ENCODE peak calls at places on chromosomes 6 and 20, in six cellular contexts. X is activated CD8-positive, alpha-beta T cell treated with anti-CD3 and anti-CD28 coated beads for 36 hours; C is AG09309; Z is pons; F is KBM-7; T is HFF-Myc. Y is an unnamed sample.
A peak's percentile ranks its signal among the peaks of the same experiment; 100 is the strongest.

GRCh38 chr6:2081155-2082138 is 164.0 kb downstream of the GMDS start:
- DNase-seq in X (peak; percentile 83), C (no peak), Z (peak; percentile 57), F (no peak), T (no peak), Y (no peak)

GRCh38 chr20:34260208-34260942 is 19.2 kb downstream of the ASIP start:
- DNase-seq in X (no peak), C (no peak), Z (no peak), F (no peak), T (no peak), Y (no peak)

GRCh38 chr6:96562886-96563285 is at the start of gene FHL5:
- DNase-seq in X (no peak), C (no peak), Z (no peak), F (no peak), T (no peak), Y (no peak)

GRCh38 chr6:64250126-64250525 is 614.5 kb downstream of the PHF3 start:
- DNase-seq in X (no peak), C (no peak), Z (no peak), F (no peak), T (no peak), Y (no peak)

GRCh38 chr6:10391799-10392198 is 23.1 kb downstream of the TFAP2A start:
- DNase-seq in X (no peak), C (no peak), Z (no peak), F (no peak), T (no peak), Y (no peak)

GRCh38 chr6:31353508-31353907 is 3.5 kb downstream of the HLA-B start:
- DNase-seq in X (no peak), C (no peak), Z (no peak), F (no peak), T (no peak), Y (no peak)

GRCh38 chr6:53768636-53769035 is 26.2 kb upstream of the LRRC1 start:
- DNase-seq in X (no peak), C (no peak), Z (no peak), F (no peak), T (no peak), Y (no peak)

GRCh38 chr6:35786272-35786671 is 5.5 kb downstream of the CLPSL1 start:
- DNase-seq in X (no peak), C (no peak), Z (no peak), F (no peak), T (no peak), Y (no peak)

GRCh38 chr6:89411019-89411268 is 1.1 kb downstream of the RRAGD start:
- DNase-seq in X (peak; percentile 17), C (no peak), Z (no peak), F (no peak), T (no peak), Y (peak; percentile 20)

GRCh38 chr20:40763646-40764295 is 74.7 kb upstream of the MAFB start:
- DNase-seq in X (no peak), C (no peak), Z (peak; percentile 77), F (no peak), T (no peak), Y (no peak)

GRCh38 chr6:6635291-6635690 is 46.8 kb downstream of the LY86 start:
- DNase-seq in X (no peak), C (no peak), Z (no peak), F (no peak), T (no peak), Y (no peak)

GRCh38 chr6:37862992-37863391 is 43.5 kb downstream of the ZFAND3 start:
- DNase-seq in X (no peak), C (peak; percentile 62), Z (no peak), F (no peak), T (no peak), Y (no peak)

GRCh38 chr6:5260661-5261544 is at the start of the genes FARS2 and LYRM4:
- DNase-seq in X (peak; percentile 90), C (peak; percentile 29), Z (peak; percentile 93), F (peak; percentile 95), T (peak; percentile 52), Y (peak; percentile 69)

GRCh38 chr6:100116409-100117194 is 122.6 kb upstream of the MCHR2 start:
- DNase-seq in X (peak; percentile 61), C (peak; percentile 62), Z (peak; percentile 65), F (peak; percentile 66), T (peak; percentile 83), Y (peak; percentile 63)

GRCh38 chr20:63007722-63008488 is 1.1 kb upstream of the BHLHE23 start:
- DNase-seq in X (no peak), C (no peak), Z (no peak), F (no peak), T (no peak), Y (no peak)

GRCh38 chr6:150327117-150327774 is 41.6 kb upstream of the IYD start:
- DNase-seq in X (no peak), C (no peak), Z (no peak), F (no peak), T (no peak), Y (no peak)

GRCh38 chr6:144315226-144315980 is 30.3 kb downstream of the UTRN start:
- DNase-seq in X (no peak), C (no peak), Z (no peak), F (no peak), T (no peak), Y (no peak)

GRCh38 chr6:115551510-115551909 is 509.2 kb downstream of the FRK start:
- DNase-seq in X (no peak), C (no peak), Z (peak; percentile 84), F (no peak), T (no peak), Y (no peak)

GRCh38 chr20:23435675-23436539 is 3.6 kb upstream of the CSTL1 start:
- DNase-seq in X (no peak), C (no peak), Z (peak; percentile 28), F (no peak), T (no peak), Y (no peak)

GRCh38 chr6:139295906-139296305 is 4.1 kb upstream of the TXLNB start:
- DNase-seq in X (no peak), C (no peak), Z (peak; percentile 25), F (peak; percentile 77), T (no peak), Y (no peak)

GRCh38 chr20:2299301-2299700 is 3.5 kb downstream of the TGM3 start:
- DNase-seq in X (no peak), C (no peak), Z (no peak), F (no peak), T (no peak), Y (no peak)

GRCh38 chr20:52676282-52676995 is 295.7 kb upstream of the TSHZ2 start:
- DNase-seq in X (no peak), C (no peak), Z (no peak), F (no peak), T (no peak), Y (no peak)

GRCh38 chr6:5025911-5026819 is 22.3 kb upstream of the RPP40 start:
- DNase-seq in X (no peak), C (no peak), Z (no peak), F (peak; percentile 80), T (no peak), Y (no peak)

GRCh38 chr6:133966654-133967300 is 13.8 kb downstream of the TBPL1 start:
- DNase-seq in X (no peak), C (no peak), Z (no peak), F (no peak), T (no peak), Y (no peak)

GRCh38 chr6:113055998-113056397 is 708.9 kb downstream of the RFPL4B start:
- DNase-seq in X (no peak), C (no peak), Z (no peak), F (no peak), T (no peak), Y (no peak)

GRCh38 chr6:170317718-170318117 is 11.2 kb downstream of the FAM120B start:
- DNase-seq in X (no peak), C (no peak), Z (no peak), F (no peak), T (no peak), Y (no peak)

GRCh38 chr20:47318027-47318595 is 38.4 kb downstream of the ZMYND8 start:
- DNase-seq in X (no peak), C (no peak), Z (no peak), F (peak; percentile 50), T (peak; percentile 47), Y (peak; percentile 89)

GRCh38 chr20:36836591-36837329 is 39.2 kb upstream of the TLDC2 start:
- DNase-seq in X (peak; percentile 89), C (no peak), Z (peak; percentile 71), F (peak; percentile 86), T (no peak), Y (peak; percentile 81)

GRCh38 chr6:110518281-110518623 is 41.8 kb upstream of the SLC22A16 start:
- DNase-seq in X (no peak), C (no peak), Z (no peak), F (peak; percentile 28), T (no peak), Y (peak; percentile 5)

GRCh38 chr20:45461225-45461624 is 8.3 kb upstream of the WFDC2 start:
- DNase-seq in X (peak; percentile 30), C (no peak), Z (no peak), F (no peak), T (no peak), Y (no peak)

GRCh38 chr6:138107752-138108592 is 753 bp upstream of the PERP start:
- DNase-seq in X (peak; percentile 26), C (no peak), Z (no peak), F (no peak), T (no peak), Y (peak; percentile 78)

GRCh38 chr6:118744261-118744941 is 93.0 kb upstream of the CEP85L start:
- DNase-seq in X (no peak), C (no peak), Z (no peak), F (no peak), T (peak; percentile 62), Y (no peak)

GRCh38 chr6:25717856-25718740 is 36.4 kb upstream of the SLC17A4 start:
- DNase-seq in X (no peak), C (no peak), Z (peak; percentile 25), F (peak; percentile 41), T (peak; percentile 19), Y (peak; percentile 8)

GRCh38 chr6:9614778-9615177 is 800.1 kb downstream of the TFAP2A start:
- DNase-seq in X (no peak), C (no peak), Z (no peak), F (no peak), T (no peak), Y (no peak)

GRCh38 chr6:35775031-35775430 is 1.4 kb upstream of the CLPSL2 start:
- DNase-seq in X (no peak), C (no peak), Z (no peak), F (no peak), T (no peak), Y (no peak)

GRCh38 chr20:18524646-18525045 is 16.9 kb downstream of the SEC23B start:
- DNase-seq in X (no peak), C (peak; percentile 20), Z (no peak), F (no peak), T (peak; percentile 20), Y (no peak)

GRCh38 chr6:135938588-135939215 is 87.2 kb downstream of the PDE7B start:
- DNase-seq in X (no peak), C (no peak), Z (peak; percentile 24), F (peak; percentile 27), T (peak; percentile 21), Y (no peak)

GRCh38 chr20:54100563-54100962 is 30.2 kb upstream of the BCAS1 start:
- DNase-seq in X (no peak), C (no peak), Z (no peak), F (no peak), T (no peak), Y (no peak)

Y was measured in SW480.